ENCODE peak calls at places on chromosome 19, in six cellular contexts. V, M, Z, W, K and O are unnamed samples.

GRCh38 chr19:30068528-30069395 is 126.7 kb downstream of the URI1 start:
- DNase-seq in M (no peak), W (no peak), V (no peak), K (no peak), Z (no peak), O (no peak)

GRCh38 chr19:6374179-6374709 is 1.5 kb downstream of the PSPN start:
- DNase-seq in K (peak), Z (no peak), W (no peak), M (no peak), V (no peak), O (no peak)

GRCh38 chr19:4456843-4457653 is 546 bp downstream of the UBXN6 start:
- DNase-seq in V (peak), M (peak), Z (peak), W (peak), K (peak), O (no peak)

GRCh38 chr19:9324584-9324962 is 594 bp downstream of the ZNF559 start:
- DNase-seq in V (no peak), M (no peak), W (no peak), K (no peak), Z (no peak), O (no peak)

GRCh38 chr19:45768644-45769053 is 403 bp downstream of the SIX5 start:
- DNase-seq in Z (peak), W (no peak), M (no peak), V (peak), K (no peak), O (peak)

GRCh38 chr19:676343-677105 is at the start of gene FSTL3:
- DNase-seq in V (no peak), M (no peak), Z (no peak), K (peak), W (no peak), O (no peak)

GRCh38 chr19:35883920-35884319 is 15.5 kb downstream of the APLP1 start:
- DNase-seq in K (no peak), Z (no peak), W (no peak), V (no peak), M (no peak), O (no peak)

GRCh38 chr19:49973987-49974386 is 13.0 kb upstream of the SIGLEC11 start:
- DNase-seq in W (no peak), M (no peak), V (no peak), K (no peak), Z (no peak), O (no peak)

GRCh38 chr19:39546599-39546998 is 6.6 kb upstream of the EID2 start:
- DNase-seq in Z (peak), W (no peak), M (no peak), V (no peak), K (no peak), O (no peak)

GRCh38 chr19:13574933-13575332 is 68.7 kb upstream of the CACNA1A start:
- DNase-seq in W (no peak), V (no peak), K (no peak), M (no peak), Z (no peak), O (no peak)

GRCh38 chr19:41937525-41937924 is 9.3 kb upstream of the ERFL start:
- DNase-seq in M (no peak), Z (no peak), W (no peak), K (no peak), V (no peak), O (no peak)

GRCh38 chr19:46691104-46691503 is 25.8 kb downstream of the PRKD2 start:
- DNase-seq in V (no peak), K (no peak), Z (no peak), W (no peak), M (no peak), O (no peak)

GRCh38 chr19:29560313-29561075 is 34.7 kb downstream of the VSTM2B start:
- DNase-seq in K (no peak), W (no peak), V (no peak), Z (no peak), M (no peak), O (no peak)

GRCh38 chr19:48965806-48966540 is 864 bp downstream of the FTL start:
- DNase-seq in V (peak), W (peak), M (peak), K (peak), Z (peak), O (peak)

GRCh38 chr19:46812898-46813569 is 24.6 kb upstream of the SLC1A5 start:
- DNase-seq in V (no peak), K (no peak), M (no peak), W (no peak), Z (no peak), O (peak)